ENCODE peak calls at places on chromosomes 16 and 17, in five cellular contexts. K, Q, J, N and T are unnamed samples.

GRCh38 chr17:39920218-39921210 is 2.1 kb upstream of the GSDMB start:
- DNase-seq in Q (no peak), J (no peak), N (no peak), K (no peak), T (no peak)

GRCh38 chr17:66123163-66123562 is 68.8 kb downstream of the CEP112 start:
- DNase-seq in J (no peak), K (no peak), N (no peak), Q (no peak), T (peak)

GRCh38 chr17:35129973-35130351 is 8.5 kb downstream of the FNDC8 start:
- DNase-seq in K (no peak), Q (no peak), J (no peak), N (no peak), T (peak)

GRCh38 chr16:84088695-84089395 is 27.9 kb downstream of the MBTPS1 start:
- DNase-seq in K (no peak), Q (no peak), N (no peak), J (peak), T (peak)

GRCh38 chr17:773467-774319 is 8.4 kb downstream of the GLOD4 start:
- DNase-seq in Q (no peak), N (no peak), K (no peak), J (no peak), T (peak)

GRCh38 chr17:82962163-82962720 is 117.2 kb upstream of the METRNL start:
- DNase-seq in J (no peak), K (no peak), N (peak), Q (no peak), T (peak)

GRCh38 chr16:22813946-22814325 is at the start of gene HS3ST2:
- DNase-seq in Q (no peak), K (peak), J (no peak), N (peak), T (no peak)

GRCh38 chr17:67836205-67836987 is 11.1 kb downstream of the BPTF start:
- DNase-seq in K (no peak), Q (peak), J (no peak), N (no peak), T (peak)

GRCh38 chr17:69945698-69946185 is 129.3 kb upstream of the KCNJ16 start:
- DNase-seq in J (no peak), Q (no peak), N (no peak), K (no peak), T (peak)